ENCODE peak calls at places on chromosomes 5 and 9, in six cellular contexts. One of them, this sample, is unnamed.

GRCh38 chr9:74858753-74859414 is 28.8 kb downstream of the TRPM6 start:
- DNase-seq in lower lobe of right lung: no peak
- DNase-seq in psoas muscle: no peak
- DNase-seq in brain microvascular endothelial cell: no peak
- DNase-seq in gastrocnemius medialis: no peak
- DNase-seq in HCT116: no peak
- DNase-seq in this sample: no peak

GRCh38 chr5:98096155-98096554 is 677.3 kb upstream of the RGMB start:
- DNase-seq in lower lobe of right lung: no peak
- DNase-seq in psoas muscle: no peak
- DNase-seq in brain microvascular endothelial cell: peak; percentile 70
- DNase-seq in gastrocnemius medialis: no peak
- DNase-seq in HCT116: no peak
- DNase-seq in this sample: no peak

GRCh38 chr5:9376363-9377117 is 169.3 kb downstream of the SEMA5A start:
- DNase-seq in lower lobe of right lung: no peak
- DNase-seq in psoas muscle: no peak
- DNase-seq in brain microvascular endothelial cell: no peak
- DNase-seq in gastrocnemius medialis: no peak
- DNase-seq in HCT116: no peak
- DNase-seq in this sample: no peak

GRCh38 chr5:2196989-2197531 is 314.3 kb upstream of the IRX4 start:
- DNase-seq in lower lobe of right lung: no peak
- DNase-seq in psoas muscle: no peak
- DNase-seq in brain microvascular endothelial cell: no peak
- DNase-seq in gastrocnemius medialis: no peak
- DNase-seq in HCT116: no peak
- DNase-seq in this sample: no peak

GRCh38 chr9:122562134-122562760 is 9.3 kb downstream of the OR1N2 start:
- DNase-seq in lower lobe of right lung: no peak
- DNase-seq in psoas muscle: no peak
- DNase-seq in brain microvascular endothelial cell: no peak
- DNase-seq in gastrocnemius medialis: no peak
- DNase-seq in HCT116: no peak
- DNase-seq in this sample: no peak

GRCh38 chr5:151682751-151683331 is 3.9 kb downstream of the SPARC start:
- DNase-seq in lower lobe of right lung: no peak
- DNase-seq in psoas muscle: no peak
- DNase-seq in brain microvascular endothelial cell: no peak
- DNase-seq in gastrocnemius medialis: no peak
- DNase-seq in HCT116: no peak
- DNase-seq in this sample: no peak

GRCh38 chr5:154166901-154167791 is 23.4 kb upstream of the GALNT10 start:
- DNase-seq in lower lobe of right lung: no peak
- DNase-seq in psoas muscle: no peak
- DNase-seq in brain microvascular endothelial cell: no peak
- DNase-seq in gastrocnemius medialis: no peak
- DNase-seq in HCT116: no peak
- DNase-seq in this sample: no peak

GRCh38 chr5:137842296-137842695 is 25.4 kb upstream of the MYOT start:
- DNase-seq in lower lobe of right lung: no peak
- DNase-seq in psoas muscle: no peak
- DNase-seq in brain microvascular endothelial cell: no peak
- DNase-seq in gastrocnemius medialis: no peak
- DNase-seq in HCT116: no peak
- DNase-seq in this sample: no peak

DNA sequence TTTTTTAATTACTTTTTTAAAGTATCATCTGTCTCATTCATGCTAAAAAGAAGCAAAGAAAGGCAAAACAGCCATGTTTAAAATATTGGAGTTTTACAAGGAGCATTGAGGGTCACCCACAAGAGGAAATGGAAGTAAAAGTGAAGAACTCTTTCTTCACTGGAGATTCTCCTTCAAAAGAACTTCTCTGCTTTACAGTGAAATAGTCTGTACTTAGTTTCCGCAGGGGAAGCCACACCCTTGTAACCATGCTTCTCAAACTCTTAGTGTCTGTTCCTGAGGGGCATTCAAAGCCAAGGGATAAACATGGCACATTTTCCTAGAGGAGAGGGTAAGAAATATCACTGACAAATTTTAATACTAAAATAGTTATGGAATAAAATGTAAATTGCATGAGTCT is 8.6 kb downstream of the C9orf72 start:
- DNase-seq in lower lobe of right lung: no peak
- DNase-seq in psoas muscle: no peak
- DNase-seq in brain microvascular endothelial cell: no peak
- DNase-seq in gastrocnemius medialis: no peak
- DNase-seq in HCT116: no peak
- DNase-seq in this sample: no peak
- H3K4me3 ChIP-seq in lower lobe of right lung: no peak overlapping the region
- H3K4me3 ChIP-seq in psoas muscle: no peak overlapping the region
- H3K4me3 ChIP-seq in brain microvascular endothelial cell: no peak overlapping the region
- H3K4me3 ChIP-seq in gastrocnemius medialis: no peak overlapping the region
- H3K4me3 ChIP-seq in HCT116: no peak overlapping the region
- H3K4me3 ChIP-seq in this sample: no peak overlapping the region

GRCh38 chr9:36415822-36416515 is 15.9 kb upstream of the RNF38 start:
- DNase-seq in lower lobe of right lung: no peak
- DNase-seq in psoas muscle: no peak
- DNase-seq in brain microvascular endothelial cell: no peak
- DNase-seq in gastrocnemius medialis: no peak
- DNase-seq in HCT116: no peak
- DNase-seq in this sample: no peak
- TF ChIP-seq CTCF in lower lobe of right lung: no peak
- TF ChIP-seq CTCF in psoas muscle: no peak
- TF ChIP-seq CTCF in brain microvascular endothelial cell: no peak
- TF ChIP-seq CTCF in gastrocnemius medialis: no peak
- TF ChIP-seq CTCF in HCT116: peak; percentile 12
- TF ChIP-seq CTCF in this sample: no peak

GRCh38 chr9:112864413-112864812 is 26.3 kb downstream of the SLC46A2 start:
- DNase-seq in lower lobe of right lung: no peak
- DNase-seq in psoas muscle: no peak
- DNase-seq in brain microvascular endothelial cell: no peak
- DNase-seq in gastrocnemius medialis: no peak
- DNase-seq in HCT116: no peak
- DNase-seq in this sample: no peak

GRCh38 chr9:112863214-112863613 is 27.5 kb downstream of the SLC46A2 start:
- DNase-seq in lower lobe of right lung: peak; percentile 54
- DNase-seq in psoas muscle: no peak
- DNase-seq in brain microvascular endothelial cell: no peak
- DNase-seq in gastrocnemius medialis: peak; percentile 8
- DNase-seq in HCT116: no peak
- DNase-seq in this sample: no peak

GRCh38 chr9:112861638-112862555 is 28.8 kb downstream of the SLC46A2 start:
- DNase-seq in lower lobe of right lung: peak; percentile 69
- DNase-seq in psoas muscle: no peak
- DNase-seq in brain microvascular endothelial cell: peak; percentile 11
- DNase-seq in gastrocnemius medialis: no peak
- DNase-seq in HCT116: no peak
- DNase-seq in this sample: no peak

GRCh38 chr9:112864982-112865381 is 25.7 kb downstream of the SLC46A2 start:
- DNase-seq in lower lobe of right lung: no peak
- DNase-seq in psoas muscle: no peak
- DNase-seq in brain microvascular endothelial cell: no peak
- DNase-seq in gastrocnemius medialis: no peak
- DNase-seq in HCT116: no peak
- DNase-seq in this sample: no peak

DNA sequence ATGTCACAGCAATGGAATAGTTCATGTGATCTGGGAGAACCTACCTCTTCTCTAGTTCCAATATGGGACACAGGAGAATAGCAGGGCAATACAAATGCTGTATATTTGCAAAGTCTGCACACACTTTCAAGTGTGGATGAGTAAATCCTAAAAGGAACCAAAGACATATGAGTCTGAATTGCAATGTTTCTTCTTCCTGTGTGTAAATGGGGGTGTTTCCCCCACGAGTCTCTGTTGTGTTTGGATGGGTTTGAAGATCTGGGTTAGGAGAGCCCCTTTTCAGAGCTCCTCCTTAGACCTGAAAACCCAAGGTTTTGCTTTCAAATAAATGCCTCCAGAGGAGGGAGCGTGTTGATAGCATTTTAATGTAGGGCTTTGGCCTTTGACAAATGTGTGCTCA is 26.9 kb downstream of the SLC46A2 start:
- DNase-seq in lower lobe of right lung: no peak
- DNase-seq in psoas muscle: no peak
- DNase-seq in brain microvascular endothelial cell: no peak
- DNase-seq in gastrocnemius medialis: no peak
- DNase-seq in HCT116: no peak
- DNase-seq in this sample: no peak
- H3K4me3 ChIP-seq in lower lobe of right lung: no peak overlapping the region
- H3K4me3 ChIP-seq in psoas muscle: no peak overlapping the region
- H3K4me3 ChIP-seq in brain microvascular endothelial cell: no peak overlapping the region
- H3K4me3 ChIP-seq in gastrocnemius medialis: no peak overlapping the region
- H3K4me3 ChIP-seq in HCT116: no peak overlapping the region
- H3K4me3 ChIP-seq in this sample: no peak overlapping the region

GRCh38 chr9:72203205-72203803 is 54.1 kb downstream of the GDA start:
- DNase-seq in lower lobe of right lung: no peak
- DNase-seq in psoas muscle: no peak
- DNase-seq in brain microvascular endothelial cell: peak; percentile 25
- DNase-seq in gastrocnemius medialis: no peak
- DNase-seq in HCT116: peak; percentile 28
- DNase-seq in this sample: no peak
- TF ChIP-seq CTCF in lower lobe of right lung: peak; percentile 37
- TF ChIP-seq CTCF in psoas muscle: no peak
- TF ChIP-seq CTCF in brain microvascular endothelial cell: peak; percentile 72
- TF ChIP-seq CTCF in gastrocnemius medialis: no peak
- TF ChIP-seq CTCF in HCT116: peak; percentile 42
- TF ChIP-seq CTCF in this sample: peak; percentile 67

DNA sequence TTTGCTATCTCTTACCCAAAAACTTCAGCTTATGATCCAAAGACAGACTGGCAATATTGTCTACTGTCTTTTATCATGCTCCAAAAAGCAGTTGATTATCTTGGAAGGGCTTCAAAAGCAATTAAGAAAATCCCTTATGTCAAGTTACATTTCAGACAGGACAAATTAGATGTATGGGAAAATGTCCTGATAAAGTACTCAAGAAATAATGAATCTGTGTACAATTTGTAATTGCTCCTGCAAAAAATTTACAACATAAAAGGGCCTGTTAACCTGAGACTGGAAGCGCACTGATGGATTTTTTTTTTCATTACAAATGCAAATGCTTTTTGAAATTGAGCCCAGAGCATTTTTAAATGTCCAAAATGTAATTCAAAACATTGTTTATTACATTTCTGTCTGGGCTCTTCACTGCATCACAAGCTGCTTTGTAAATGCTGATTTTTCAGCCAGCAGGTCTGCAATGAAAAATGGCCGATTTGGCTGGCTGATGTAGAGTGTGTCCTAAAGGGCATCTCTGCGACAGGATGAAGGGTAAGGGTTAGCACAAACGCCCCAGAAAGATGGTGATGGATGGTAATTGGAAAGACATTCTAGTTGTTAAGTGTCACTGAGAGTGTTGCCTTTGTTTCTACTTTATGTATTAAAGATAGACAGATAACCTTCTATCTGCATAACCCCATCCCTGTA is 26.9 kb downstream of the MAT2B start:
- DNase-seq in lower lobe of right lung: no peak
- DNase-seq in psoas muscle: no peak
- DNase-seq in brain microvascular endothelial cell: no peak
- DNase-seq in gastrocnemius medialis: no peak
- DNase-seq in HCT116: no peak
- DNase-seq in this sample: no peak
- H3K4me3 ChIP-seq in lower lobe of right lung: no peak overlapping the region
- H3K4me3 ChIP-seq in psoas muscle: no peak overlapping the region
- H3K4me3 ChIP-seq in brain microvascular endothelial cell: no peak overlapping the region
- H3K4me3 ChIP-seq in gastrocnemius medialis: no peak overlapping the region
- H3K4me3 ChIP-seq in HCT116: no peak overlapping the region
- H3K4me3 ChIP-seq in this sample: no peak overlapping the region

DNA sequence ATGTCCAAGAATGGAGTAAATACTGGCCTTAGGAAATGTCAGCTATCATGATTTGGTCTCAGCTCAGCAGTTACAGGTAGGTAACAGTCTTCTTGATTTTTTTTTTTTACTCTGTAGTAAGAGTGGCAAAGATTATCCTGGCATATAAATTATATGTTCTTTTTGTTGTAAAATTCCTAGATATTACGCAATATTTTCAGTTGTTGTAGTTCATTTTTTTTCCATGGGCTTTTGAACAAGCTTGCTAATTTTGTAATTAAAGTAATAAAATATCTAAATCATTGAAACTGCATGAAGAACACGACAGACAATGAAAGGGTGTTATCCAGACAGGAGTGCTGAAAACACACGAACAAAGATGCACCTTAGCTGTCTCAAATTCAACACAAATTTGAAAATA is 249.4 kb downstream of the PRDM9 start:
- DNase-seq in lower lobe of right lung: no peak
- DNase-seq in psoas muscle: no peak
- DNase-seq in brain microvascular endothelial cell: no peak
- DNase-seq in gastrocnemius medialis: no peak
- DNase-seq in HCT116: no peak
- DNase-seq in this sample: no peak
- TF ChIP-seq CTCF in lower lobe of right lung: no peak
- TF ChIP-seq CTCF in psoas muscle: no peak
- TF ChIP-seq CTCF in brain microvascular endothelial cell: no peak
- TF ChIP-seq CTCF in gastrocnemius medialis: no peak
- TF ChIP-seq CTCF in HCT116: no peak
- TF ChIP-seq CTCF in this sample: no peak

GRCh38 chr9:21549251-21549765 is 67.2 kb upstream of the IFNE start:
- DNase-seq in lower lobe of right lung: no peak
- DNase-seq in psoas muscle: no peak
- DNase-seq in brain microvascular endothelial cell: peak; percentile 95
- DNase-seq in gastrocnemius medialis: no peak
- DNase-seq in HCT116: no peak
- DNase-seq in this sample: no peak
- H3K4me3 ChIP-seq in lower lobe of right lung: no peak overlapping the region
- H3K4me3 ChIP-seq in psoas muscle: no peak overlapping the region
- H3K4me3 ChIP-seq in brain microvascular endothelial cell: peak overlapping the region; percentile 24
- H3K4me3 ChIP-seq in gastrocnemius medialis: no peak overlapping the region
- H3K4me3 ChIP-seq in HCT116: no peak overlapping the region
- H3K4me3 ChIP-seq in this sample: no peak overlapping the region

DNA sequence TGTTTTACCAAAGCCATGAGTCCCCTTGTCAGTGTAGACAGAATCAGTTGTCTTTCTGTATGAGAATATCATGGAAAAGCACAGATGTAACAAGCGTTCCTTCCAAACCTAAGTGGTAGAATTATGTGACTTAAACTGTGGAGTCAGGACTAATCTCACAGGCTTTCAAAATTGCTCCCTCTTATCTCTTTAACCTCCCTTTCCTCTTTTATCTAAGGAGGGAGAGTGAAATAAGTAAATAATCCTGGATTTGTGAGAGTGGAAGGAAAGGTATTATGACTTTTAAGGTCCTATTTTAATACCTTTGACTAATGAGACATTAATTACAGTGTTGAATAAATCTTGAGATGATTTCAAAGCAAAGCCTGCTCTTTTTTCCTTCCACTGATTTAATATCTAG is 52.4 kb upstream of the LIFR start:
- DNase-seq in lower lobe of right lung: no peak
- DNase-seq in psoas muscle: no peak
- DNase-seq in brain microvascular endothelial cell: no peak
- DNase-seq in gastrocnemius medialis: no peak
- DNase-seq in HCT116: no peak
- DNase-seq in this sample: no peak
- TF ChIP-seq CTCF in lower lobe of right lung: no peak
- TF ChIP-seq CTCF in psoas muscle: no peak
- TF ChIP-seq CTCF in brain microvascular endothelial cell: no peak
- TF ChIP-seq CTCF in gastrocnemius medialis: no peak
- TF ChIP-seq CTCF in HCT116: no peak
- TF ChIP-seq CTCF in this sample: no peak

This sample was measured in GM12864.